ENCODE peak calls at places on chromosomes 6 and 20, in five cellular contexts. M is A549; Z is K562; H is stimulated activated CD4-positive, alpha-beta T cell treated with anti-CD3 and anti-CD28 coated beads, Interleukin-15, amount 100 ng/mL, for 24 hours; U is NCI-H1436 treated with DMSO at 0.1 percent for 48 hours. I is an unnamed sample.

GRCh38 chr6:143885116-143885515 is 20.8 kb downstream of the ZC2HC1B start:
- DNase-seq in H (no peak), U (no peak), M (no peak), Z (no peak), I (no peak)

GRCh38 chr20:59604770-59605665 is 678 bp downstream of the PHACTR3 start:
- DNase-seq in U (no peak), Z (no peak), M (no peak), H (no peak), I (no peak)

GRCh38 chr20:21529863-21530262 is 16.0 kb upstream of the NKX2-2 start:
- DNase-seq in M (no peak), H (no peak), U (no peak), Z (no peak), I (no peak)

GRCh38 chr6:111602481-111603404 is 2.9 kb downstream of the TRAF3IP2 start:
- DNase-seq in Z (no peak), U (no peak), H (no peak), M (no peak), I (no peak)

GRCh38 chr6:44522871-44523270 is 135.4 kb downstream of the CDC5L start:
- DNase-seq in H (no peak), U (no peak), Z (no peak), M (no peak), I (no peak)

GRCh38 chr6:118618676-118619377 is 32.6 kb downstream of the CEP85L start:
- DNase-seq in U (no peak), Z (peak), M (peak), H (peak), I (no peak)

GRCh38 chr6:154433477-154434241 is 76.8 kb downstream of the CNKSR3 start:
- DNase-seq in U (no peak), Z (peak), M (no peak), H (no peak), I (no peak)

GRCh38 chr20:58598271-58599015 is 52.6 kb upstream of the STX16 start:
- DNase-seq in Z (no peak), H (no peak), M (no peak), U (no peak), I (no peak)

GRCh38 chr6:170162011-170162770 is 128.7 kb downstream of the DLL1 start:
- DNase-seq in M (no peak), H (no peak), U (no peak), Z (no peak), I (no peak)